ENCODE peak calls at places on chromosomes 4 and X, in five cellular contexts. One of them, this sample, is unnamed.

GRCh38 chr4:187000281-187000680 is 276.6 kb upstream of the FAT1 start:
- DNase-seq in dermis microvascular lymphatic vessel endothelial cell: no peak
- DNase-seq in GM12892: no peak
- DNase-seq in HS-5: no peak
- DNase-seq in RKO: no peak
- DNase-seq in this sample: no peak

GRCh38 chrX:101051153-101051548 is 760 bp downstream of the TRMT2B start:
- DNase-seq in GM12892: no peak
- DNase-seq in dermis microvascular lymphatic vessel endothelial cell: no peak
- DNase-seq in RKO: no peak
- DNase-seq in HS-5: no peak
- DNase-seq in this sample: no peak

GRCh38 chrX:153245288-153245731 is 66.2 kb downstream of the MAGEA1 start:
- DNase-seq in RKO: no peak
- DNase-seq in GM12892: no peak
- DNase-seq in HS-5: no peak
- DNase-seq in dermis microvascular lymphatic vessel endothelial cell: peak
- DNase-seq in this sample: no peak

GRCh38 chr4:146134761-146135160 is 40.8 kb upstream of the LSM6 start:
- DNase-seq in RKO: no peak
- DNase-seq in GM12892: no peak
- DNase-seq in HS-5: no peak
- DNase-seq in dermis microvascular lymphatic vessel endothelial cell: peak
- DNase-seq in this sample: no peak

GRCh38 chrX:9635805-9636204 is 129.8 kb downstream of the GPR143 start:
- DNase-seq in GM12892: no peak
- DNase-seq in dermis microvascular lymphatic vessel endothelial cell: no peak
- DNase-seq in RKO: no peak
- DNase-seq in HS-5: no peak
- DNase-seq in this sample: no peak

GRCh38 chr4:24473309-24473721 is 111.0 kb downstream of the DHX15 start:
- DNase-seq in RKO: peak
- DNase-seq in dermis microvascular lymphatic vessel endothelial cell: no peak
- DNase-seq in GM12892: no peak
- DNase-seq in HS-5: no peak
- DNase-seq in this sample: no peak

GRCh38 chr4:184190711-184191110 is 27.0 kb downstream of the ENPP6 start:
- DNase-seq in HS-5: no peak
- DNase-seq in GM12892: no peak
- DNase-seq in RKO: no peak
- DNase-seq in dermis microvascular lymphatic vessel endothelial cell: no peak
- DNase-seq in this sample: no peak

GRCh38 chr4:110085131-110085530 is 113.3 kb downstream of the ELOVL6 start:
- DNase-seq in RKO: no peak
- DNase-seq in dermis microvascular lymphatic vessel endothelial cell: peak
- DNase-seq in GM12892: no peak
- DNase-seq in HS-5: no peak
- DNase-seq in this sample: no peak

GRCh38 chrX:2596050-2596449 is 95.0 kb upstream of the CD99 start:
- DNase-seq in HS-5: no peak
- DNase-seq in GM12892: no peak
- DNase-seq in RKO: no peak
- DNase-seq in dermis microvascular lymphatic vessel endothelial cell: no peak
- DNase-seq in this sample: no peak

GRCh38 chrX:129593137-129593536 is 53.1 kb downstream of the OCRL start:
- DNase-seq in HS-5: no peak
- DNase-seq in GM12892: no peak
- DNase-seq in RKO: no peak
- DNase-seq in dermis microvascular lymphatic vessel endothelial cell: no peak
- DNase-seq in this sample: peak

GRCh38 chr4:112732142-112732541 is 95.2 kb downstream of the LARP7 start:
- DNase-seq in dermis microvascular lymphatic vessel endothelial cell: no peak
- DNase-seq in HS-5: no peak
- DNase-seq in RKO: no peak
- DNase-seq in GM12892: no peak
- DNase-seq in this sample: no peak

GRCh38 chr4:179583221-179583620 is 2141.0 kb upstream of the AGA start:
- DNase-seq in RKO: no peak
- DNase-seq in HS-5: no peak
- DNase-seq in dermis microvascular lymphatic vessel endothelial cell: no peak
- DNase-seq in GM12892: no peak
- DNase-seq in this sample: no peak

GRCh38 chr4:117429506-117429905 is 344.1 kb upstream of the TRAM1L1 start:
- DNase-seq in dermis microvascular lymphatic vessel endothelial cell: no peak
- DNase-seq in HS-5: no peak
- DNase-seq in RKO: no peak
- DNase-seq in GM12892: no peak
- DNase-seq in this sample: no peak

GRCh38 chr4:167233523-167234387 is 539 bp downstream of the SPOCK3 start:
- DNase-seq in dermis microvascular lymphatic vessel endothelial cell: no peak
- DNase-seq in RKO: no peak
- DNase-seq in HS-5: no peak
- DNase-seq in GM12892: peak
- DNase-seq in this sample: no peak

GRCh38 chr4:80333121-80333520 is 2.4 kb upstream of the CFAP299 start:
- DNase-seq in GM12892: no peak
- DNase-seq in dermis microvascular lymphatic vessel endothelial cell: no peak
- DNase-seq in HS-5: no peak
- DNase-seq in RKO: no peak
- DNase-seq in this sample: no peak

GRCh38 chr4:143581331-143581961 is 67.9 kb downstream of the SMARCA5 start:
- DNase-seq in dermis microvascular lymphatic vessel endothelial cell: peak
- DNase-seq in HS-5: no peak
- DNase-seq in GM12892: no peak
- DNase-seq in RKO: no peak
- DNase-seq in this sample: no peak

GRCh38 chr4:17654701-17655100 is 40.3 kb downstream of the MED28 start:
- DNase-seq in RKO: no peak
- DNase-seq in GM12892: no peak
- DNase-seq in dermis microvascular lymphatic vessel endothelial cell: no peak
- DNase-seq in HS-5: no peak
- DNase-seq in this sample: no peak

GRCh38 chrX:110665636-110666035 is 130.0 kb downstream of the CHRDL1 start:
- DNase-seq in dermis microvascular lymphatic vessel endothelial cell: no peak
- DNase-seq in HS-5: no peak
- DNase-seq in GM12892: no peak
- DNase-seq in RKO: peak
- DNase-seq in this sample: no peak

GRCh38 chr4:186878203-186878800 is 154.6 kb upstream of the FAT1 start:
- DNase-seq in GM12892: no peak
- DNase-seq in RKO: no peak
- DNase-seq in dermis microvascular lymphatic vessel endothelial cell: no peak
- DNase-seq in HS-5: no peak
- DNase-seq in this sample: no peak

GRCh38 chr4:42345962-42346544 is 51.2 kb upstream of the SHISA3 start:
- DNase-seq in RKO: no peak
- DNase-seq in HS-5: no peak
- DNase-seq in dermis microvascular lymphatic vessel endothelial cell: no peak
- DNase-seq in GM12892: no peak
- DNase-seq in this sample: no peak

This sample was measured in smooth muscle cell of the brain vasculature.